ENCODE peak calls at places on chromosomes 4 and X, in seven cellular contexts. Z, X, O, G, P, S and U are unnamed samples.

GRCh38 chr4:184536881-184537248 is 62.5 kb upstream of the IRF2 start:
- DNase-seq in Z (no peak), P (no peak), G (no peak), X (no peak), S (no peak), O (no peak), U (no peak)

GRCh38 chr4:109801895-109802319 is at the start of gene CFI:
- DNase-seq in S (peak), P (no peak), Z (peak), G (no peak), O (peak), X (no peak), U (no peak)

GRCh38 chr4:129839687-129840086 is 743.7 kb downstream of the C4orf33 start:
- DNase-seq in Z (no peak), O (peak), S (no peak), X (no peak), G (no peak), P (no peak), U (no peak)

GRCh38 chr4:68912807-68913206 is 38.8 kb downstream of the UGT2A3 start:
- DNase-seq in S (no peak), Z (no peak), G (no peak), P (no peak), O (no peak), X (no peak), U (no peak)

GRCh38 chr4:4443821-4444220 is 56.9 kb downstream of the NSG1 start:
- DNase-seq in S (peak), P (no peak), O (peak), X (no peak), G (no peak), Z (peak), U (no peak)

GRCh38 chr4:159504634-159505033 is 401.8 kb downstream of the RAPGEF2 start:
- DNase-seq in S (no peak), G (no peak), P (peak), X (no peak), O (peak), Z (peak), U (no peak)

GRCh38 chr4:57071340-57071739 is 38.8 kb downstream of the IGFBP7 start:
- DNase-seq in P (no peak), G (no peak), S (peak), Z (peak), X (no peak), O (peak), U (peak)

GRCh38 chr4:147760695-147761094 is 28.8 kb downstream of the ARHGAP10 start:
- DNase-seq in X (no peak), O (no peak), G (peak), P (no peak), S (no peak), Z (peak), U (peak)

GRCh38 chr4:7032591-7032990 is 10.6 kb upstream of the TADA2B start:
- DNase-seq in Z (no peak), O (no peak), P (no peak), G (no peak), S (no peak), X (no peak), U (no peak)

GRCh38 chrX:152170621-152171020 is 32.2 kb upstream of the MAGEA10 start:
- DNase-seq in Z (no peak), O (peak), X (no peak), S (no peak), P (no peak), G (no peak), U (no peak)

GRCh38 chr4:156710571-156711195 is 260.9 kb downstream of the PDGFC start:
- DNase-seq in Z (no peak), G (no peak), X (no peak), O (no peak), P (no peak), S (peak), U (no peak)

GRCh38 chr4:2058264-2059033 is 678 bp upstream of the NAT8L start:
- DNase-seq in X (no peak), G (no peak), P (no peak), S (no peak), Z (no peak), O (no peak), U (no peak)

GRCh38 chrX:150873616-150874015 is 24.9 kb downstream of the CD99L2 start:
- DNase-seq in X (no peak), Z (peak), P (no peak), G (peak), S (no peak), O (no peak), U (peak)

GRCh38 chr4:41360214-41360910 is 103.6 kb downstream of the UCHL1 start:
- DNase-seq in P (peak), X (peak), O (no peak), S (peak), G (peak), Z (peak), U (peak)

GRCh38 chr4:47451657-47452056 is 11.8 kb downstream of the COMMD8 start:
- DNase-seq in Z (no peak), X (no peak), O (peak), S (peak), G (no peak), P (no peak), U (no peak)

GRCh38 chrX:72114306-72114705 is 17.4 kb downstream of the RTL5 start:
- DNase-seq in G (no peak), P (no peak), S (no peak), O (no peak), X (no peak), Z (no peak), U (no peak)

GRCh38 chrX:54415534-54416350 is 24.5 kb upstream of the TSR2 start:
- DNase-seq in G (no peak), S (no peak), O (no peak), Z (no peak), P (no peak), X (no peak), U (no peak)

GRCh38 chr4:78244691-78245485 is 187.8 kb downstream of the FRAS1 start:
- DNase-seq in Z (no peak), G (no peak), O (no peak), X (no peak), S (no peak), P (no peak), U (no peak)

GRCh38 chr4:30767147-30767546 is 47.0 kb downstream of the PCDH7 start:
- DNase-seq in O (no peak), P (no peak), S (no peak), Z (no peak), G (no peak), X (no peak), U (no peak)

GRCh38 chr4:176360446-176360845 is 40.7 kb downstream of the SPCS3 start:
- DNase-seq in P (no peak), X (no peak), S (no peak), O (no peak), Z (no peak), G (no peak), U (no peak)

GRCh38 chr4:30722092-30722915 is 2.1 kb downstream of the PCDH7 start:
- DNase-seq in S (no peak), P (no peak), Z (no peak), O (no peak), X (peak), G (no peak), U (peak)

GRCh38 chrX:79367907-79368306 is 773 bp upstream of the ITM2A start:
- DNase-seq in P (no peak), O (no peak), X (no peak), S (no peak), Z (no peak), G (no peak), U (no peak)

GRCh38 chrX:9433596-9433995 is 31.3 kb upstream of the TBL1X start:
- DNase-seq in X (no peak), O (no peak), G (no peak), Z (no peak), S (peak), P (no peak), U (no peak)

GRCh38 chrX:13428055-13428786 is 108.4 kb upstream of the ATXN3L start:
- DNase-seq in G (no peak), X (peak), S (peak), O (peak), P (no peak), Z (peak), U (no peak)

GRCh38 chr4:105350859-105351494 is 122.9 kb downstream of the PPA2 start:
- DNase-seq in G (no peak), Z (peak), X (no peak), S (peak), P (no peak), O (no peak), U (no peak)

GRCh38 chr4:168900080-168900479 is 110.0 kb downstream of the CBR4 start:
- DNase-seq in O (no peak), P (no peak), X (no peak), G (no peak), S (peak), Z (peak), U (peak)

GRCh38 chrX:151870603-151871002 is 42.1 kb upstream of the MAGEA4 start:
- DNase-seq in X (no peak), P (no peak), O (peak), S (peak), Z (peak), G (peak), U (no peak)

GRCh38 chr4:108060164-108060563 is 70.5 kb downstream of the HADH start:
- DNase-seq in Z (peak), O (peak), P (no peak), S (peak), G (peak), X (no peak), U (no peak)

GRCh38 chr4:17018013-17018412 is 119.6 kb upstream of the LDB2 start:
- DNase-seq in Z (peak), X (no peak), O (no peak), G (no peak), S (no peak), P (no peak), U (no peak)

GRCh38 chr4:38940476-38940875 is 72.9 kb downstream of the FAM114A1 start:
- DNase-seq in S (no peak), X (no peak), O (no peak), G (no peak), P (no peak), Z (no peak), U (no peak)

GRCh38 chr4:123505077-123505456 is 108.5 kb downstream of the SPRY1 start:
- DNase-seq in X (no peak), G (no peak), Z (peak), P (no peak), O (peak), S (no peak), U (no peak)

GRCh38 chr4:158065176-158065575 is 107.6 kb downstream of the GASK1B start:
- DNase-seq in Z (no peak), G (no peak), S (no peak), O (no peak), P (no peak), X (no peak), U (no peak)

GRCh38 chrX:150234126-150234525 is 129.0 kb upstream of the MAMLD1 start:
- DNase-seq in S (no peak), Z (peak), X (no peak), P (no peak), G (no peak), O (peak), U (no peak)

GRCh38 chrX:147978931-147979330 is 2.2 kb upstream of the FMR1NB start:
- DNase-seq in X (no peak), P (no peak), O (no peak), Z (no peak), G (no peak), S (no peak), U (no peak)

GRCh38 chr4:17939061-17939460 is 82.5 kb downstream of the LCORL start:
- DNase-seq in Z (no peak), O (no peak), S (no peak), G (no peak), X (no peak), P (no peak), U (no peak)

GRCh38 chr4:136864580-136865185 is 667.6 kb downstream of the PCDH18 start:
- DNase-seq in O (peak), G (peak), Z (peak), P (no peak), S (peak), X (no peak), U (no peak)

GRCh38 chr4:158824425-158825274 is 55.8 kb downstream of the FNIP2 start:
- DNase-seq in O (peak), X (no peak), P (peak), G (no peak), S (peak), Z (peak), U (no peak)

DNA sequence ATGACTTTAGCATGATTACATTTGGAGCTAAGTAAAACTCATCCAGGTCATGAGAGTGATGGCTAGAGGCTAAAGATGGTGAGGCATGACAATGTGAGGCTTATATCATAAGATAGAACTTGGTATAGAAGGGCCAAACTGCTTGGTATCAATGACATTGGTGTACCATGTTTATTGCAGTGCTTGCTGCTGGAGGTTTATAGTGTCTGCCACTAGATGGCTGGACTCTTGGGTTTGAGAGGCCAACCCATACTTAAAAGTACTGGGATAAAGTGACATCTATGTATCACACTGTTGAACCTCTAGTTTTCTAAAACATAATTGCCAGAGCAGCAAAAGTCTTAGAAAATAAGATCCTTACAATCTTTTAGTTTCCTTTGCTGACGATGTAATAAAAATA is 83.0 kb upstream of the TACR3 start:
- DNase-seq in P (no peak), Z (no peak), G (no peak), S (no peak), O (no peak), X (no peak), U (no peak)
- TF ChIP-seq CTCF in P (no peak), Z (no peak), G (no peak), S (no peak), O (no peak), X (peak), U (no peak)

GRCh38 chrX:18210470-18210869 is 10.2 kb downstream of the BEND2 start:
- DNase-seq in Z (peak), P (no peak), O (no peak), S (peak), X (no peak), G (no peak), U (no peak)
- TF ChIP-seq CTCF in Z (no peak), P (peak), O (no peak), S (no peak), X (peak), G (no peak), U (peak)

GRCh38 chrX:114071412-114071811 is 512.5 kb upstream of the HTR2C start:
- DNase-seq in Z (no peak), S (no peak), G (no peak), P (no peak), X (no peak), O (no peak), U (no peak)

GRCh38 chrX:114073926-114074325 is 510.0 kb upstream of the HTR2C start:
- DNase-seq in G (no peak), S (no peak), P (no peak), X (no peak), Z (no peak), O (no peak), U (no peak)

GRCh38 chrX:114077773-114078172 is 506.1 kb upstream of the HTR2C start:
- DNase-seq in P (no peak), X (no peak), S (no peak), O (no peak), G (no peak), Z (no peak), U (no peak)

DNA sequence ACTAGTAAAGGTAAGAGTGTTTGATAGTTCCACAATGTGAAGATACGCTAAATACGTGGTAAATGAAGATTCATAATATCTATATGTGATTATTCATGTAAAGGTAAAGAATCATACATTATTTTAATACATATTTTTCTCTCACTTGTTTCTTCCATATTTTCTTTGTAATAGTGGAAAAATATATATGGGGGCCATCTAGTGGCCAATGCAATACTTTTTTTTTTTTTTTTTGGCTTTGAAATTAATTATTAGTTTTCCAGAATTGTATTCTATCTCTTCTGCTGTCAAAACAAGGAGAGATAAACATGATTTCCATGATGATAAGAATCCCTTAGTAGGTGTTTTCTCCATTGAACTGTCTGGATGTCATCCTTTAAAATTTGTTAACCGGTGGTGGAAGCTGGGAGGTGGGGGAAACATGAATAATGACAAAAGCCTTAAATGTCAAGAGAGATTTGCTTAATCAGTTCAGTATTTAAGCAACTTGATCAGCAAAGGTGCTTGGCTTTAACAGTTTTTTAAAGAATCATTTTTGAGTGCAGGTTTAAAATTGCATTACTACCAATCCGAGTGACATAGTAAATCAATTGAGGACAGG is 508.7 kb upstream of the HTR2C start:
- DNase-seq in G (no peak), Z (peak), X (no peak), S (no peak), P (no peak), O (no peak), U (no peak)
- TF ChIP-seq CTCF in G (no peak), Z (no peak), X (peak), S (peak), P (no peak), O (no peak), U (no peak)

GRCh38 chr4:13721894-13722293 is 94.4 kb upstream of the BOD1L1 start:
- DNase-seq in S (no peak), G (no peak), Z (no peak), O (no peak), X (no peak), P (no peak), U (no peak)
- TF ChIP-seq CTCF in S (no peak), G (no peak), Z (no peak), O (no peak), X (no peak), P (no peak), U (no peak)

DNA sequence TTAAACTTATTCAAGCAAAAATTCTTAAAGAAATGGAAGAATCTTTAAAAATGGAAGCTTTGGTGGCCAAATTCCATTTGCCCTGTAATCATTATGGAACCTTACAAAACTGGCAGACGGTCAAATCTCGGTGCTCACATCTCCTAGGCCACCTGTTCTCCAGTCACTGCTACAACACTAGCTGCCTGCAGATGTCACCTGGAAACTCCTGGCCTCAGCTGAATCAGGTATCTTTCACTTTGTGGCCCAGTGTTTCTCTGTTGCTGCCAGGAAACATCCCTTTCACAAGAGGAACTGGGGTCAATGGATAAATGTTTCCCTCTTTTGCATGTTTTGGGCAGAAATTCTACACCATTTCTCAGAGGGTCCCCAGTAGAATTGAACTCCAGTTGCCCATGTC is 4.2 kb upstream of the CXCL3 start:
- DNase-seq in P (peak), S (no peak), G (peak), Z (no peak), O (no peak), X (no peak), U (no peak)
- TF ChIP-seq CTCF in P (no peak), S (no peak), G (no peak), Z (no peak), O (no peak), X (no peak), U (no peak)

GRCh38 chr4:52665592-52665991 is 6.5 kb upstream of the USP46 start:
- DNase-seq in S (no peak), Z (peak), O (no peak), X (no peak), P (no peak), G (no peak), U (no peak)
- TF ChIP-seq CTCF in S (peak), Z (peak), O (peak), X (peak), P (peak), G (no peak), U (no peak)

DNA sequence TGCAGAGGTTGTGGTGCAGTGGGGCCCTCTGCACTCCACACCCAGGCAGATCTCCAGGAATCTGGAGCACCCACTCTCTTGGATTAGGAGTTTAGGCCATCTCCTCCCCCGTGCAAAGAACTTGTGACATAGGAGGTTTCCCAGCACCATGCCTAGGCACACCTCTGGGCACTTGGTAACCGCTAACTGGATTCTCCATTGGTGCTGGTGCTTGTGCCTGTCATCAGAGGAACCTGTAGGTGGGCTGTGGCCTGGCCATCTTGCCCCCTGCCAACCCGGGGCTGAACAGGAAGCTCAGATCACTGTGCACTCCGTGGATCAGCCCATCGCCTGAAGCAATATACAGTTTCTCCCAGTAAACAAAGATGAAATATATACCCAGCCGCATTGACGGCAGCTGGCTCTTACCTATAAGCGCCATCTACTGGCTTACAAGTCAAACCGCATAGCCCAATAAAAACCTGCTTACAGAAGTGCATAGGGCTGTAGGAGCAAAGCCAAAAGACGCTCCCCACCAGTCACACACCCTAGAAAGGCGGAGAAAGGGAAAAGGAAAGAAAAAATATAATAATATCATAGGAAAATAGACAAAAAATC is 19.1 kb upstream of the TEX13B start:
- DNase-seq in S (peak), P (no peak), G (peak), Z (peak), O (peak), X (no peak), U (no peak)
- TF ChIP-seq CTCF in S (peak), P (peak), G (peak), Z (peak), O (peak), X (peak), U (no peak)